ENCODE peak calls at places on chromosome 13, in eight cellular contexts. One of them, this sample, is unnamed.

GRCh38 chr13:66353664-66354063 is 876.5 kb downstream of the PCDH9 start:
- DNase-seq in G401: no peak
- DNase-seq in activated CD4-positive, alpha-beta T cell treated with anti-CD3 and anti-CD28 coated beads, Interleukin-2, amount 50 U/mL, for 1 hour: no peak
- DNase-seq in H54: no peak
- DNase-seq in ELR: peak
- DNase-seq in NCI-H1092: peak
- DNase-seq in RPMI7951: no peak
- DNase-seq in amniotic stem cell: no peak
- DNase-seq in this sample: no peak

GRCh38 chr13:35797946-35798345 is 321.5 kb upstream of the MAB21L1 start:
- DNase-seq in G401: no peak
- DNase-seq in NCI-H1092: no peak
- DNase-seq in RPMI7951: no peak
- DNase-seq in ELR: no peak
- DNase-seq in H54: no peak
- DNase-seq in amniotic stem cell: no peak
- DNase-seq in activated CD4-positive, alpha-beta T cell treated with anti-CD3 and anti-CD28 coated beads, Interleukin-2, amount 50 U/mL, for 1 hour: no peak
- DNase-seq in this sample: no peak

GRCh38 chr13:21074601-21075302 is 13.4 kb upstream of the LATS2 start:
- DNase-seq in RPMI7951: no peak
- DNase-seq in G401: peak
- DNase-seq in H54: no peak
- DNase-seq in amniotic stem cell: no peak
- DNase-seq in NCI-H1092: no peak
- DNase-seq in activated CD4-positive, alpha-beta T cell treated with anti-CD3 and anti-CD28 coated beads, Interleukin-2, amount 50 U/mL, for 1 hour: no peak
- DNase-seq in ELR: no peak
- DNase-seq in this sample: no peak

GRCh38 chr13:50299546-50300249 is 284.5 kb downstream of the KCNRG start:
- DNase-seq in NCI-H1092: no peak
- DNase-seq in ELR: no peak
- DNase-seq in H54: no peak
- DNase-seq in activated CD4-positive, alpha-beta T cell treated with anti-CD3 and anti-CD28 coated beads, Interleukin-2, amount 50 U/mL, for 1 hour: no peak
- DNase-seq in RPMI7951: peak
- DNase-seq in amniotic stem cell: no peak
- DNase-seq in G401: no peak
- DNase-seq in this sample: no peak

GRCh38 chr13:19596960-19597361 is 35.6 kb upstream of the TPTE2 start:
- DNase-seq in RPMI7951: peak
- DNase-seq in amniotic stem cell: no peak
- DNase-seq in ELR: peak
- DNase-seq in NCI-H1092: no peak
- DNase-seq in G401: no peak
- DNase-seq in H54: peak
- DNase-seq in activated CD4-positive, alpha-beta T cell treated with anti-CD3 and anti-CD28 coated beads, Interleukin-2, amount 50 U/mL, for 1 hour: no peak
- DNase-seq in this sample: peak

GRCh38 chr13:44128522-44128921 is 245.1 kb upstream of the SERP2 start:
- DNase-seq in G401: peak
- DNase-seq in RPMI7951: peak
- DNase-seq in amniotic stem cell: no peak
- DNase-seq in NCI-H1092: no peak
- DNase-seq in ELR: no peak
- DNase-seq in H54: no peak
- DNase-seq in activated CD4-positive, alpha-beta T cell treated with anti-CD3 and anti-CD28 coated beads, Interleukin-2, amount 50 U/mL, for 1 hour: no peak
- DNase-seq in this sample: peak

GRCh38 chr13:45512148-45512498 is 47.4 kb downstream of the COG3 start:
- DNase-seq in H54: no peak
- DNase-seq in ELR: peak
- DNase-seq in NCI-H1092: no peak
- DNase-seq in amniotic stem cell: no peak
- DNase-seq in activated CD4-positive, alpha-beta T cell treated with anti-CD3 and anti-CD28 coated beads, Interleukin-2, amount 50 U/mL, for 1 hour: no peak
- DNase-seq in RPMI7951: no peak
- DNase-seq in G401: no peak
- DNase-seq in this sample: peak

GRCh38 chr13:27461940-27462584 is 11.7 kb upstream of the MTIF3 start:
- DNase-seq in activated CD4-positive, alpha-beta T cell treated with anti-CD3 and anti-CD28 coated beads, Interleukin-2, amount 50 U/mL, for 1 hour: no peak
- DNase-seq in NCI-H1092: no peak
- DNase-seq in RPMI7951: no peak
- DNase-seq in H54: no peak
- DNase-seq in G401: peak
- DNase-seq in ELR: no peak
- DNase-seq in amniotic stem cell: no peak
- DNase-seq in this sample: no peak

GRCh38 chr13:108922108-108922507 is 292.7 kb downstream of the MYO16 start:
- DNase-seq in NCI-H1092: no peak
- DNase-seq in G401: no peak
- DNase-seq in RPMI7951: no peak
- DNase-seq in amniotic stem cell: no peak
- DNase-seq in activated CD4-positive, alpha-beta T cell treated with anti-CD3 and anti-CD28 coated beads, Interleukin-2, amount 50 U/mL, for 1 hour: no peak
- DNase-seq in H54: no peak
- DNase-seq in ELR: no peak
- DNase-seq in this sample: no peak

GRCh38 chr13:49098198-49098597 is 121.9 kb upstream of the MLNR start:
- DNase-seq in NCI-H1092: no peak
- DNase-seq in H54: no peak
- DNase-seq in G401: peak
- DNase-seq in amniotic stem cell: peak
- DNase-seq in ELR: peak
- DNase-seq in RPMI7951: peak
- DNase-seq in activated CD4-positive, alpha-beta T cell treated with anti-CD3 and anti-CD28 coated beads, Interleukin-2, amount 50 U/mL, for 1 hour: no peak
- DNase-seq in this sample: peak

GRCh38 chr13:114132419-114133121 is at the start of gene RASA3:
- DNase-seq in RPMI7951: peak
- DNase-seq in ELR: peak
- DNase-seq in activated CD4-positive, alpha-beta T cell treated with anti-CD3 and anti-CD28 coated beads, Interleukin-2, amount 50 U/mL, for 1 hour: peak
- DNase-seq in G401: peak
- DNase-seq in H54: peak
- DNase-seq in amniotic stem cell: peak
- DNase-seq in NCI-H1092: peak
- DNase-seq in this sample: peak

GRCh38 chr13:69545500-69546025 is 562.1 kb upstream of the ATXN8OS start:
- DNase-seq in activated CD4-positive, alpha-beta T cell treated with anti-CD3 and anti-CD28 coated beads, Interleukin-2, amount 50 U/mL, for 1 hour: no peak
- DNase-seq in amniotic stem cell: no peak
- DNase-seq in NCI-H1092: no peak
- DNase-seq in ELR: no peak
- DNase-seq in G401: no peak
- DNase-seq in RPMI7951: no peak
- DNase-seq in H54: no peak
- DNase-seq in this sample: no peak

GRCh38 chr13:95457294-95457693 is 95.2 kb upstream of the CLDN10 start:
- DNase-seq in G401: no peak
- DNase-seq in amniotic stem cell: no peak
- DNase-seq in NCI-H1092: no peak
- DNase-seq in ELR: peak
- DNase-seq in RPMI7951: no peak
- DNase-seq in activated CD4-positive, alpha-beta T cell treated with anti-CD3 and anti-CD28 coated beads, Interleukin-2, amount 50 U/mL, for 1 hour: no peak
- DNase-seq in H54: no peak
- DNase-seq in this sample: no peak

GRCh38 chr13:27634231-27634630 is 12.5 kb downstream of the POLR1D start:
- DNase-seq in ELR: no peak
- DNase-seq in NCI-H1092: no peak
- DNase-seq in amniotic stem cell: no peak
- DNase-seq in RPMI7951: no peak
- DNase-seq in G401: no peak
- DNase-seq in activated CD4-positive, alpha-beta T cell treated with anti-CD3 and anti-CD28 coated beads, Interleukin-2, amount 50 U/mL, for 1 hour: no peak
- DNase-seq in H54: no peak
- DNase-seq in this sample: no peak

GRCh38 chr13:68168448-68168847 is 938.3 kb upstream of the PCDH9 start:
- DNase-seq in G401: no peak
- DNase-seq in amniotic stem cell: no peak
- DNase-seq in NCI-H1092: no peak
- DNase-seq in ELR: no peak
- DNase-seq in H54: no peak
- DNase-seq in RPMI7951: no peak
- DNase-seq in activated CD4-positive, alpha-beta T cell treated with anti-CD3 and anti-CD28 coated beads, Interleukin-2, amount 50 U/mL, for 1 hour: no peak
- DNase-seq in this sample: no peak

GRCh38 chr13:51479199-51479523 is 26.3 kb upstream of the INTS6 start:
- DNase-seq in amniotic stem cell: no peak
- DNase-seq in ELR: peak
- DNase-seq in H54: no peak
- DNase-seq in G401: no peak
- DNase-seq in RPMI7951: peak
- DNase-seq in NCI-H1092: no peak
- DNase-seq in activated CD4-positive, alpha-beta T cell treated with anti-CD3 and anti-CD28 coated beads, Interleukin-2, amount 50 U/mL, for 1 hour: no peak
- DNase-seq in this sample: peak

GRCh38 chr13:50760751-50761150 is 82.7 kb downstream of the DLEU7 start:
- DNase-seq in RPMI7951: no peak
- DNase-seq in NCI-H1092: no peak
- DNase-seq in G401: no peak
- DNase-seq in ELR: no peak
- DNase-seq in H54: no peak
- DNase-seq in amniotic stem cell: no peak
- DNase-seq in activated CD4-positive, alpha-beta T cell treated with anti-CD3 and anti-CD28 coated beads, Interleukin-2, amount 50 U/mL, for 1 hour: no peak
- DNase-seq in this sample: no peak

GRCh38 chr13:65724261-65724660 is 1505.9 kb downstream of the PCDH9 start:
- DNase-seq in NCI-H1092: no peak
- DNase-seq in G401: no peak
- DNase-seq in amniotic stem cell: no peak
- DNase-seq in H54: no peak
- DNase-seq in RPMI7951: no peak
- DNase-seq in activated CD4-positive, alpha-beta T cell treated with anti-CD3 and anti-CD28 coated beads, Interleukin-2, amount 50 U/mL, for 1 hour: no peak
- DNase-seq in ELR: no peak
- DNase-seq in this sample: peak

GRCh38 chr13:97502192-97502591 is 68.2 kb downstream of the RAP2A start:
- DNase-seq in activated CD4-positive, alpha-beta T cell treated with anti-CD3 and anti-CD28 coated beads, Interleukin-2, amount 50 U/mL, for 1 hour: no peak
- DNase-seq in ELR: no peak
- DNase-seq in NCI-H1092: no peak
- DNase-seq in RPMI7951: no peak
- DNase-seq in G401: peak
- DNase-seq in H54: no peak
- DNase-seq in amniotic stem cell: no peak
- DNase-seq in this sample: no peak

GRCh38 chr13:30884543-30884942 is 21.5 kb upstream of the MEDAG start:
- DNase-seq in amniotic stem cell: no peak
- DNase-seq in H54: no peak
- DNase-seq in ELR: no peak
- DNase-seq in activated CD4-positive, alpha-beta T cell treated with anti-CD3 and anti-CD28 coated beads, Interleukin-2, amount 50 U/mL, for 1 hour: no peak
- DNase-seq in RPMI7951: peak
- DNase-seq in NCI-H1092: no peak
- DNase-seq in G401: no peak
- DNase-seq in this sample: no peak

GRCh38 chr13:40271511-40271910 is 394.9 kb downstream of the FOXO1 start:
- DNase-seq in H54: no peak
- DNase-seq in G401: no peak
- DNase-seq in activated CD4-positive, alpha-beta T cell treated with anti-CD3 and anti-CD28 coated beads, Interleukin-2, amount 50 U/mL, for 1 hour: no peak
- DNase-seq in RPMI7951: no peak
- DNase-seq in ELR: no peak
- DNase-seq in amniotic stem cell: no peak
- DNase-seq in NCI-H1092: no peak
- DNase-seq in this sample: no peak

GRCh38 chr13:50740052-50740741 is 103.3 kb downstream of the DLEU7 start:
- DNase-seq in NCI-H1092: no peak
- DNase-seq in ELR: no peak
- DNase-seq in RPMI7951: no peak
- DNase-seq in activated CD4-positive, alpha-beta T cell treated with anti-CD3 and anti-CD28 coated beads, Interleukin-2, amount 50 U/mL, for 1 hour: no peak
- DNase-seq in G401: no peak
- DNase-seq in H54: no peak
- DNase-seq in amniotic stem cell: no peak
- DNase-seq in this sample: no peak

GRCh38 chr13:101455863-101456262 is 3.4 kb downstream of the ITGBL1 start:
- DNase-seq in NCI-H1092: no peak
- DNase-seq in ELR: peak
- DNase-seq in G401: no peak
- DNase-seq in activated CD4-positive, alpha-beta T cell treated with anti-CD3 and anti-CD28 coated beads, Interleukin-2, amount 50 U/mL, for 1 hour: no peak
- DNase-seq in amniotic stem cell: peak
- DNase-seq in H54: peak
- DNase-seq in RPMI7951: peak
- DNase-seq in this sample: peak

GRCh38 chr13:28489975-28490550 is 4.9 kb downstream of the FLT1 start:
- DNase-seq in activated CD4-positive, alpha-beta T cell treated with anti-CD3 and anti-CD28 coated beads, Interleukin-2, amount 50 U/mL, for 1 hour: no peak
- DNase-seq in amniotic stem cell: peak
- DNase-seq in H54: no peak
- DNase-seq in RPMI7951: peak
- DNase-seq in G401: no peak
- DNase-seq in NCI-H1092: no peak
- DNase-seq in ELR: peak
- DNase-seq in this sample: peak

GRCh38 chr13:28286263-28286662 is 147.9 kb downstream of the PAN3 start:
- DNase-seq in amniotic stem cell: no peak
- DNase-seq in ELR: no peak
- DNase-seq in G401: no peak
- DNase-seq in NCI-H1092: no peak
- DNase-seq in activated CD4-positive, alpha-beta T cell treated with anti-CD3 and anti-CD28 coated beads, Interleukin-2, amount 50 U/mL, for 1 hour: no peak
- DNase-seq in RPMI7951: no peak
- DNase-seq in H54: no peak
- DNase-seq in this sample: no peak

GRCh38 chr13:74047925-74048324 is 86.3 kb downstream of the KLF12 start:
- DNase-seq in RPMI7951: no peak
- DNase-seq in ELR: peak
- DNase-seq in activated CD4-positive, alpha-beta T cell treated with anti-CD3 and anti-CD28 coated beads, Interleukin-2, amount 50 U/mL, for 1 hour: no peak
- DNase-seq in amniotic stem cell: no peak
- DNase-seq in G401: no peak
- DNase-seq in NCI-H1092: no peak
- DNase-seq in H54: no peak
- DNase-seq in this sample: no peak

GRCh38 chr13:47990920-47991466 is 10.1 kb downstream of the SUCLA2 start:
- DNase-seq in NCI-H1092: no peak
- DNase-seq in ELR: no peak
- DNase-seq in H54: no peak
- DNase-seq in G401: no peak
- DNase-seq in RPMI7951: no peak
- DNase-seq in amniotic stem cell: no peak
- DNase-seq in activated CD4-positive, alpha-beta T cell treated with anti-CD3 and anti-CD28 coated beads, Interleukin-2, amount 50 U/mL, for 1 hour: no peak
- DNase-seq in this sample: no peak

GRCh38 chr13:45370922-45371406 is 30.0 kb upstream of the TPT1 start:
- DNase-seq in H54: peak
- DNase-seq in amniotic stem cell: peak
- DNase-seq in G401: peak
- DNase-seq in activated CD4-positive, alpha-beta T cell treated with anti-CD3 and anti-CD28 coated beads, Interleukin-2, amount 50 U/mL, for 1 hour: peak
- DNase-seq in RPMI7951: peak
- DNase-seq in NCI-H1092: no peak
- DNase-seq in ELR: peak
- DNase-seq in this sample: peak

GRCh38 chr13:72530471-72530870 is 197.0 kb downstream of the MZT1 start:
- DNase-seq in activated CD4-positive, alpha-beta T cell treated with anti-CD3 and anti-CD28 coated beads, Interleukin-2, amount 50 U/mL, for 1 hour: no peak
- DNase-seq in G401: no peak
- DNase-seq in ELR: peak
- DNase-seq in H54: no peak
- DNase-seq in NCI-H1092: no peak
- DNase-seq in amniotic stem cell: no peak
- DNase-seq in RPMI7951: no peak
- DNase-seq in this sample: peak

GRCh38 chr13:37058801-37059135 is 720 bp downstream of the SUPT20H start:
- DNase-seq in ELR: peak
- DNase-seq in G401: no peak
- DNase-seq in activated CD4-positive, alpha-beta T cell treated with anti-CD3 and anti-CD28 coated beads, Interleukin-2, amount 50 U/mL, for 1 hour: peak
- DNase-seq in H54: no peak
- DNase-seq in amniotic stem cell: no peak
- DNase-seq in RPMI7951: no peak
- DNase-seq in NCI-H1092: no peak
- DNase-seq in this sample: no peak

GRCh38 chr13:71621152-71622124 is 245.6 kb downstream of the DACH1 start:
- DNase-seq in G401: peak
- DNase-seq in NCI-H1092: peak
- DNase-seq in H54: no peak
- DNase-seq in RPMI7951: no peak
- DNase-seq in activated CD4-positive, alpha-beta T cell treated with anti-CD3 and anti-CD28 coated beads, Interleukin-2, amount 50 U/mL, for 1 hour: no peak
- DNase-seq in amniotic stem cell: no peak
- DNase-seq in ELR: no peak
- DNase-seq in this sample: no peak

GRCh38 chr13:31437975-31438374 is 238.2 kb downstream of the B3GLCT start:
- DNase-seq in NCI-H1092: no peak
- DNase-seq in RPMI7951: peak
- DNase-seq in G401: no peak
- DNase-seq in activated CD4-positive, alpha-beta T cell treated with anti-CD3 and anti-CD28 coated beads, Interleukin-2, amount 50 U/mL, for 1 hour: no peak
- DNase-seq in amniotic stem cell: peak
- DNase-seq in H54: no peak
- DNase-seq in ELR: peak
- DNase-seq in this sample: no peak

This sample was measured in HT1080.